ENCODE peak calls at places on chromosomes 3 and 15, in six cellular contexts. One of them, this sample, is unnamed.
A peak's percentile ranks its signal among the peaks of the same experiment; 100 is the strongest.

GRCh38 chr3:156735471-156735870 is 61.1 kb downstream of the TIPARP start:
- DNase-seq in MM.1S: no peak
- DNase-seq in PC-9: peak; percentile 30
- DNase-seq in neural progenitor cell: no peak
- DNase-seq in hepatocyte: no peak
- DNase-seq in GM12878: no peak
- DNase-seq in this sample: no peak

GRCh38 chr3:72462611-72463011 is 385.6 kb downstream of the SHQ1 start:
- DNase-seq in MM.1S: no peak
- DNase-seq in PC-9: no peak
- DNase-seq in neural progenitor cell: no peak
- DNase-seq in hepatocyte: peak; percentile 16
- DNase-seq in GM12878: no peak
- DNase-seq in this sample: no peak

GRCh38 chr15:92021765-92022164 is 168.3 kb downstream of the SLCO3A1 start:
- DNase-seq in MM.1S: peak; percentile 88
- DNase-seq in PC-9: no peak
- DNase-seq in neural progenitor cell: no peak
- DNase-seq in hepatocyte: no peak
- DNase-seq in GM12878: no peak
- DNase-seq in this sample: peak; percentile 32

GRCh38 chr15:67311751-67312150 is 57.2 kb downstream of the IQCH start:
- DNase-seq in MM.1S: no peak
- DNase-seq in PC-9: no peak
- DNase-seq in neural progenitor cell: peak; percentile 71
- DNase-seq in hepatocyte: no peak
- DNase-seq in GM12878: no peak
- DNase-seq in this sample: no peak

GRCh38 chr15:79916424-79916823 is 19.6 kb upstream of the MTHFS start:
- DNase-seq in MM.1S: no peak
- DNase-seq in PC-9: no peak
- DNase-seq in neural progenitor cell: no peak
- DNase-seq in hepatocyte: peak; percentile 31
- DNase-seq in GM12878: no peak
- DNase-seq in this sample: no peak

GRCh38 chr15:70856884-70857546 is 3.1 kb upstream of the LARP6 start:
- DNase-seq in MM.1S: no peak
- DNase-seq in PC-9: peak; percentile 71
- DNase-seq in neural progenitor cell: no peak
- DNase-seq in hepatocyte: peak; percentile 74
- DNase-seq in GM12878: no peak
- DNase-seq in this sample: no peak

GRCh38 chr3:194130807-194131589 is 5.0 kb upstream of the HES1 start:
- DNase-seq in MM.1S: peak; percentile 98
- DNase-seq in PC-9: peak; percentile 100
- DNase-seq in neural progenitor cell: peak; percentile 82
- DNase-seq in hepatocyte: peak; percentile 73
- DNase-seq in GM12878: peak; percentile 95
- DNase-seq in this sample: peak; percentile 83

GRCh38 chr15:36658905-36659304 is 79.5 kb downstream of the CDIN1 start:
- DNase-seq in MM.1S: no peak
- DNase-seq in PC-9: no peak
- DNase-seq in neural progenitor cell: no peak
- DNase-seq in hepatocyte: no peak
- DNase-seq in GM12878: no peak
- DNase-seq in this sample: no peak

GRCh38 chr15:41022487-41023090 is 69.3 kb downstream of the CHAC1 start:
- DNase-seq in MM.1S: peak; percentile 54
- DNase-seq in PC-9: no peak
- DNase-seq in neural progenitor cell: peak; percentile 60
- DNase-seq in hepatocyte: peak; percentile 63
- DNase-seq in GM12878: peak; percentile 21
- DNase-seq in this sample: peak; percentile 55

GRCh38 chr15:62219799-62220198 is 54.7 kb upstream of the C2CD4B start:
- DNase-seq in MM.1S: no peak
- DNase-seq in PC-9: no peak
- DNase-seq in neural progenitor cell: no peak
- DNase-seq in hepatocyte: no peak
- DNase-seq in GM12878: no peak
- DNase-seq in this sample: no peak

GRCh38 chr3:138842483-138843188 is 7.9 kb upstream of the PIK3CB start:
- DNase-seq in MM.1S: no peak
- DNase-seq in PC-9: no peak
- DNase-seq in neural progenitor cell: no peak
- DNase-seq in hepatocyte: no peak
- DNase-seq in GM12878: peak; percentile 63
- DNase-seq in this sample: peak; percentile 11

GRCh38 chr3:129549006-129549800 is 6.2 kb downstream of the H1-8 start:
- DNase-seq in MM.1S: no peak
- DNase-seq in PC-9: peak; percentile 85
- DNase-seq in neural progenitor cell: no peak
- DNase-seq in hepatocyte: no peak
- DNase-seq in GM12878: no peak
- DNase-seq in this sample: no peak

GRCh38 chr3:126419886-126420786 is 25.4 kb downstream of the CFAP100 start:
- DNase-seq in MM.1S: no peak
- DNase-seq in PC-9: no peak
- DNase-seq in neural progenitor cell: no peak
- DNase-seq in hepatocyte: no peak
- DNase-seq in GM12878: no peak
- DNase-seq in this sample: no peak

GRCh38 chr15:68797589-68798377 is 22.9 kb downstream of the ANP32A start:
- DNase-seq in MM.1S: no peak
- DNase-seq in PC-9: no peak
- DNase-seq in neural progenitor cell: no peak
- DNase-seq in hepatocyte: no peak
- DNase-seq in GM12878: no peak
- DNase-seq in this sample: no peak

GRCh38 chr15:87224409-87224808 is 1032.1 kb downstream of the NTRK3 start:
- DNase-seq in MM.1S: no peak
- DNase-seq in PC-9: no peak
- DNase-seq in neural progenitor cell: no peak
- DNase-seq in hepatocyte: no peak
- DNase-seq in GM12878: no peak
- DNase-seq in this sample: no peak

GRCh38 chr3:54506603-54507002 is 384.3 kb downstream of the CACNA2D3 start:
- DNase-seq in MM.1S: no peak
- DNase-seq in PC-9: no peak
- DNase-seq in neural progenitor cell: no peak
- DNase-seq in hepatocyte: peak; percentile 7
- DNase-seq in GM12878: no peak
- DNase-seq in this sample: no peak

GRCh38 chr15:58077427-58077826 is 11.9 kb upstream of the ALDH1A2 start:
- DNase-seq in MM.1S: peak; percentile 33
- DNase-seq in PC-9: no peak
- DNase-seq in neural progenitor cell: peak; percentile 37
- DNase-seq in hepatocyte: peak; percentile 40
- DNase-seq in GM12878: no peak
- DNase-seq in this sample: peak; percentile 5

GRCh38 chr15:57019496-57020160 is 101.2 kb downstream of the TCF12 start:
- DNase-seq in MM.1S: no peak
- DNase-seq in PC-9: no peak
- DNase-seq in neural progenitor cell: no peak
- DNase-seq in hepatocyte: no peak
- DNase-seq in GM12878: no peak
- DNase-seq in this sample: no peak

GRCh38 chr15:69491051-69491505 is 38.5 kb downstream of the RPLP1 start:
- DNase-seq in MM.1S: no peak
- DNase-seq in PC-9: no peak
- DNase-seq in neural progenitor cell: no peak
- DNase-seq in hepatocyte: no peak
- DNase-seq in GM12878: no peak
- DNase-seq in this sample: no peak

GRCh38 chr3:153142961-153143360 is 19.1 kb upstream of the RAP2B start:
- DNase-seq in MM.1S: no peak
- DNase-seq in PC-9: no peak
- DNase-seq in neural progenitor cell: no peak
- DNase-seq in hepatocyte: no peak
- DNase-seq in GM12878: no peak
- DNase-seq in this sample: no peak

GRCh38 chr15:77634266-77634962 is 1.7 kb upstream of the LINGO1 start:
- DNase-seq in MM.1S: peak; percentile 70
- DNase-seq in PC-9: no peak
- DNase-seq in neural progenitor cell: peak; percentile 91
- DNase-seq in hepatocyte: peak; percentile 84
- DNase-seq in GM12878: no peak
- DNase-seq in this sample: peak; percentile 54

GRCh38 chr3:194265505-194265892 is 85.6 kb downstream of the CPN2 start:
- DNase-seq in MM.1S: peak; percentile 48
- DNase-seq in PC-9: no peak
- DNase-seq in neural progenitor cell: peak; percentile 28
- DNase-seq in hepatocyte: no peak
- DNase-seq in GM12878: no peak
- DNase-seq in this sample: no peak

GRCh38 chr15:58877999-58878825 is 55.3 kb downstream of the SLTM start:
- DNase-seq in MM.1S: no peak
- DNase-seq in PC-9: no peak
- DNase-seq in neural progenitor cell: no peak
- DNase-seq in hepatocyte: no peak
- DNase-seq in GM12878: no peak
- DNase-seq in this sample: no peak

GRCh38 chr3:168081171-168081771 is 14.5 kb downstream of the GOLIM4 start:
- DNase-seq in MM.1S: no peak
- DNase-seq in PC-9: no peak
- DNase-seq in neural progenitor cell: no peak
- DNase-seq in hepatocyte: no peak
- DNase-seq in GM12878: no peak
- DNase-seq in this sample: no peak

GRCh38 chr3:62186967-62187366 is 186.4 kb downstream of the FEZF2 start:
- DNase-seq in MM.1S: no peak
- DNase-seq in PC-9: no peak
- DNase-seq in neural progenitor cell: peak; percentile 48
- DNase-seq in hepatocyte: peak; percentile 13
- DNase-seq in GM12878: no peak
- DNase-seq in this sample: peak; percentile 14

GRCh38 chr15:63198752-63199250 is 9.4 kb downstream of the RAB8B start:
- DNase-seq in MM.1S: no peak
- DNase-seq in PC-9: peak; percentile 86
- DNase-seq in neural progenitor cell: no peak
- DNase-seq in hepatocyte: no peak
- DNase-seq in GM12878: no peak
- DNase-seq in this sample: no peak

GRCh38 chr3:138296639-138297038 is 33.0 kb downstream of the NME9 start:
- DNase-seq in MM.1S: no peak
- DNase-seq in PC-9: no peak
- DNase-seq in neural progenitor cell: no peak
- DNase-seq in hepatocyte: no peak
- DNase-seq in GM12878: no peak
- DNase-seq in this sample: peak; percentile 44

GRCh38 chr3:141561426-141562034 is 74.7 kb downstream of the RASA2 start:
- DNase-seq in MM.1S: peak; percentile 57
- DNase-seq in PC-9: no peak
- DNase-seq in neural progenitor cell: peak; percentile 62
- DNase-seq in hepatocyte: peak; percentile 65
- DNase-seq in GM12878: no peak
- DNase-seq in this sample: peak; percentile 64

GRCh38 chr15:53987480-53987879 is 9.2 kb downstream of the UNC13C start:
- DNase-seq in MM.1S: no peak
- DNase-seq in PC-9: no peak
- DNase-seq in neural progenitor cell: no peak
- DNase-seq in hepatocyte: no peak
- DNase-seq in GM12878: no peak
- DNase-seq in this sample: no peak

GRCh38 chr3:136889947-136890346 is 27.9 kb downstream of the NCK1 start:
- DNase-seq in MM.1S: no peak
- DNase-seq in PC-9: no peak
- DNase-seq in neural progenitor cell: no peak
- DNase-seq in hepatocyte: no peak
- DNase-seq in GM12878: no peak
- DNase-seq in this sample: no peak
- H4K20me1 ChIP-seq in MM.1S: no peaks in the 10 kb centered on the region
- H4K20me1 ChIP-seq in PC-9: peaks cover 9% of the 10 kb centered on the region
- H4K20me1 ChIP-seq in neural progenitor cell: peaks cover 23% of the 10 kb centered on the region
- H4K20me1 ChIP-seq in hepatocyte: peaks cover 14% of the 10 kb centered on the region
- H4K20me1 ChIP-seq in GM12878: no peaks in the 10 kb centered on the region
- H4K20me1 ChIP-seq in this sample: no peaks in the 10 kb centered on the region

DNA sequence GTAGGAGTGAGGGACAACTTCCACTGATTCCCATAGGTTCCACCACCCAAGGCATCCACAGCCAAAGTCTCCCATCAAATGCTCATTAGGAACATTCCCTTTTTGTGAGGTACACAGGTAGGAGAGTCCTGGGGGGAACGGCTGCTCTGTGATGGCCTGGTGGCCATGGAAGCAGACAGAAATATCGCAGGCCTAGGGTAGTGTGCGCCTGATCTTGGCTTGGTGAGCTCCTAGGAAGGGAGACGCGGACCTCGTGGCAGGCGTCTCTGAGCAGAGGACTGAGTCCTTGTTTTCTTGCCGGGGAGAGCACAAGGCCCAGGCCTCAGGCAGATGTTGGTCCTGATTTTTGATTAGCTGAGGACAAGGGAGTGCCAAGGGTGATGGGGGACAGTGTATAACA is 99.5 kb downstream of the SNRPN start:
- DNase-seq in MM.1S: no peak
- DNase-seq in PC-9: no peak
- DNase-seq in neural progenitor cell: no peak
- DNase-seq in hepatocyte: no peak
- DNase-seq in GM12878: no peak
- DNase-seq in this sample: no peak
- H3K9me3 ChIP-seq in MM.1S: peaks cover 3% of the 10 kb centered on the region
- H3K9me3 ChIP-seq in PC-9: no peaks in the 10 kb centered on the region
- H3K9me3 ChIP-seq in neural progenitor cell: peaks cover 30% of the 10 kb centered on the region
- H3K9me3 ChIP-seq in hepatocyte: peaks cover 60% of the 10 kb centered on the region
- H3K9me3 ChIP-seq in GM12878: peaks cover 60% of the 10 kb centered on the region
- H3K9me3 ChIP-seq in this sample: peaks cover 5% of the 10 kb centered on the region

GRCh38 chr3:185732782-185733181 is 92.1 kb downstream of the IGF2BP2 start:
- DNase-seq in MM.1S: no peak
- DNase-seq in PC-9: no peak
- DNase-seq in neural progenitor cell: no peak
- DNase-seq in hepatocyte: no peak
- DNase-seq in GM12878: no peak
- DNase-seq in this sample: no peak
- H4K20me1 ChIP-seq in MM.1S: no peaks in the 10 kb centered on the region
- H4K20me1 ChIP-seq in PC-9: peaks cover 46% of the 10 kb centered on the region
- H4K20me1 ChIP-seq in neural progenitor cell: peaks cover 93% of the 10 kb centered on the region
- H4K20me1 ChIP-seq in hepatocyte: peaks cover 83% of the 10 kb centered on the region
- H4K20me1 ChIP-seq in GM12878: no peaks in the 10 kb centered on the region
- H4K20me1 ChIP-seq in this sample: no peaks in the 10 kb centered on the region

GRCh38 chr3:7346364-7346763 is 485.4 kb downstream of the GRM7 start:
- DNase-seq in MM.1S: no peak
- DNase-seq in PC-9: no peak
- DNase-seq in neural progenitor cell: no peak
- DNase-seq in hepatocyte: no peak
- DNase-seq in GM12878: no peak
- DNase-seq in this sample: no peak
- H3K9me3 ChIP-seq in MM.1S: no peaks in the 10 kb centered on the region
- H3K9me3 ChIP-seq in PC-9: no peaks in the 10 kb centered on the region
- H3K9me3 ChIP-seq in neural progenitor cell: no peaks in the 10 kb centered on the region
- H3K9me3 ChIP-seq in hepatocyte: no peaks in the 10 kb centered on the region
- H3K9me3 ChIP-seq in GM12878: no peaks in the 10 kb centered on the region
- H3K9me3 ChIP-seq in this sample: no peaks in the 10 kb centered on the region

GRCh38 chr3:89184151-89184550 is 76.7 kb downstream of the EPHA3 start:
- DNase-seq in MM.1S: no peak
- DNase-seq in PC-9: no peak
- DNase-seq in neural progenitor cell: no peak
- DNase-seq in hepatocyte: no peak
- DNase-seq in GM12878: no peak
- DNase-seq in this sample: no peak
- H4K20me1 ChIP-seq in MM.1S: no peaks in the 10 kb centered on the region
- H4K20me1 ChIP-seq in PC-9: no peaks in the 10 kb centered on the region
- H4K20me1 ChIP-seq in neural progenitor cell: no peaks in the 10 kb centered on the region
- H4K20me1 ChIP-seq in hepatocyte: no peaks in the 10 kb centered on the region
- H4K20me1 ChIP-seq in GM12878: no peaks in the 10 kb centered on the region
- H4K20me1 ChIP-seq in this sample: no peaks in the 10 kb centered on the region